ENCODE peak calls at places on chromosome 15, in six cellular contexts. A, G, L, M, V and D are unnamed samples.

GRCh38 chr15:92614791-92615785 is 40.5 kb downstream of the FAM174B start:
- DNase-seq in G (no peak), M (no peak), V (no peak), A (no peak), L (no peak), D (no peak)

GRCh38 chr15:74612677-74613076 is 3.0 kb upstream of the CLK3 start:
- DNase-seq in L (no peak), A (no peak), M (no peak), V (no peak), G (no peak), D (no peak)

GRCh38 chr15:72585659-72586058 is 68.8 kb upstream of the GOLGA6B start:
- DNase-seq in L (no peak), G (peak), M (peak), V (no peak), A (peak), D (no peak)

GRCh38 chr15:62365795-62366442 is 200.8 kb upstream of the C2CD4B start:
- DNase-seq in G (no peak), L (peak), M (peak), A (no peak), V (no peak), D (no peak)

GRCh38 chr15:72534522-72534921 is 60.4 kb downstream of the ARIH1 start:
- DNase-seq in G (no peak), V (no peak), M (no peak), A (no peak), L (peak), D (no peak)

GRCh38 chr15:100928632-100929280 is 9.6 kb downstream of the LRRK1 start:
- DNase-seq in V (no peak), L (peak), M (no peak), A (no peak), G (no peak), D (no peak)

GRCh38 chr15:73716417-73716816 is 32.2 kb downstream of the CD276 start:
- DNase-seq in A (no peak), M (no peak), L (no peak), G (no peak), V (no peak), D (no peak)

GRCh38 chr15:27706300-27706699 is 392.8 kb downstream of the OCA2 start:
- DNase-seq in G (no peak), A (no peak), M (no peak), L (no peak), V (no peak), D (no peak)

GRCh38 chr15:71761649-71762048 is 48.7 kb upstream of the NR2E3 start:
- DNase-seq in V (no peak), L (peak), G (peak), M (peak), A (peak), D (no peak)

GRCh38 chr15:82807920-82808633 is 1.4 kb upstream of the WHAMM start:
- DNase-seq in L (no peak), G (no peak), V (no peak), M (peak), A (no peak), D (no peak)

GRCh38 chr15:74907277-74907870 is 723 bp upstream of the FAM219B start:
- DNase-seq in A (no peak), G (no peak), V (no peak), M (peak), L (no peak), D (no peak)

GRCh38 chr15:70339551-70340517 is 242.1 kb upstream of the TLE3 start:
- DNase-seq in L (peak), M (no peak), V (peak), G (peak), A (peak), D (no peak)

GRCh38 chr15:68427366-68427765 is 4.6 kb downstream of the ITGA11 start:
- DNase-seq in L (peak), A (peak), M (peak), V (no peak), G (no peak), D (no peak)

GRCh38 chr15:76359152-76359551 is 22.6 kb downstream of the ISL2 start:
- DNase-seq in L (no peak), V (no peak), A (no peak), G (no peak), M (no peak), D (no peak)

GRCh38 chr15:36498922-36499321 is 80.5 kb upstream of the CDIN1 start:
- DNase-seq in M (no peak), G (no peak), A (no peak), L (no peak), V (no peak), D (no peak)
- H3K4me3 ChIP-seq in M (no peak), G (no peak), A (no peak), L (no peak), V (no peak), D (no peak)

GRCh38 chr15:66621491-66622467 is 56.0 kb upstream of the LCTL start:
- DNase-seq in L (peak), G (no peak), A (no peak), M (peak), V (peak), D (peak)
- H3K18ac ChIP-seq in L (peak), G (peak), A (no peak), M (peak), V (peak), D (peak)

DNA sequence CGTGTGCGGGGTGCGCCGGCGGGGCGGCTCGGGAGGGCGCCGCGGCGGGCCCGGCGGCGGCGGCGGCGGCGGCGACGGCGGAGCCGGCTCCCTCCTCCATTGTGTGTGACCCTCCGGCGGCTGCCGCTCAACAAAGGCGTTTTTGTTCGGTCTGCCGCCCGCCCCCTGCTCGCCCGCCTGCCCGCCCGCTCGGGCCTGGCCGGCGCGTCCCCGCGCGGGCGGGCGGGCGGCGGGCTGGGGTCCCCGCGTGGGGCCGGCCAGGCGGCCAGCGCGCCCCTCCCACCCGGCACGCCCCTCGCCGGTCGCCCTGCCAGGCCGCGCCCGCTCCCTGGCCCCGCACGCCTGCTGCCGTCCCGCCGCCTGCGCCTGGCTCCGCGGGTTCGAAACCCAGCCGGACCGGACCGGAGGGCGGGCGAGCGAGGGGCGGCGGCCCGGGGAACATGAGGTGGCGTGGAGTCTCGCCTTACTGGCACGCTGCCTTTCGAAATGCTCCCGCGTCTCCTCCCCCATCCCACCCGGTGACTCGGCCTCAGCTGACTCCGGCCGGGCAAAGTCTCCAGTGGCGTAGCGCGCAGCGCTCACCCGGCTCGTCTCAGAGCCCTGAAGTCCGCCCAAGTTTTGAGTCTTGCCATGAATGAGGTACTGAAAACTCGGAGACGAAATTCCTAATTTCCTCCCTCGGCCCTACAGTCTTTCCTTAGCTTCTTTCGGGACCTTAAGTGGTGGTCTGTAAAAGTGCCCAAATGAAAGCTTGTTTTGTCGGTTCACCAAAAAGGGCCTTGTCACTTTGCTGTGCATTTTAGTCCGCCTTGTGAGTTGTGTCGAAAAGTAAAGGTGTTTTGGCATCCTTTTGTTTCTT is 604 bp downstream of the MAPK6 start:
- DNase-seq in V (peak), L (peak), M (peak), G (peak), A (peak), D (peak)
- H2BK120ac ChIP-seq in V (no peak), L (peak), M (no peak), G (peak), A (peak), D (peak)

GRCh38 chr15:64825431-64826294 is at the start of gene PIF1:
- DNase-seq in L (peak), G (peak), V (peak), A (peak), M (peak), D (peak)
- H3K4me3 ChIP-seq in L (peak), G (peak), V (peak), A (peak), M (peak), D (peak)

GRCh38 chr15:63600646-63601025 is 3.4 kb downstream of the FBXL22 start:
- DNase-seq in L (peak), A (peak), M (peak), G (peak), V (peak), D (peak)
- H3K18ac ChIP-seq in L (peak), A (peak), M (no peak), G (peak), V (peak), D (peak)

GRCh38 chr15:41567870-41568269 is 8.9 kb downstream of the TYRO3 start:
- DNase-seq in M (peak), L (no peak), A (no peak), V (peak), G (no peak), D (peak)
- H2BK120ac ChIP-seq in M (peak), L (peak), A (peak), V (peak), G (peak), D (peak)